ENCODE peak calls at places on chromosomes 1 and 21, in eight cellular contexts. L is cardiac muscle cell; C is IMR-90; K is astrocyte; U is upper lobe of left lung; Q is fibroblast of lung; M is CD8-positive, alpha-beta T cell; D is psoas muscle. E is an unnamed sample. For H3K27me3, the result is how much of the 10 kb centered on the place peaks cover.

GRCh38 chr1:52423771-52424170 is 19.4 kb downstream of the PRPF38A start:
- DNase-seq in K (no peak), C (no peak), Q (no peak), L (no peak), D (no peak), U (no peak), M (peak), E (peak)

GRCh38 chr1:44239961-44240371 is 26.7 kb downstream of the DMAP1 start:
- DNase-seq in C (no peak), Q (no peak), D (peak), U (no peak), K (no peak), M (no peak), L (no peak), E (no peak)

GRCh38 chr1:212285685-212286436 is 651 bp downstream of the PPP2R5A start:
- DNase-seq in C (peak), M (peak), L (peak), Q (peak), U (peak), K (peak), D (peak), E (peak)

GRCh38 chr1:45043094-45043493 is 31.0 kb downstream of the UROD start:
- DNase-seq in U (no peak), D (no peak), L (no peak), M (no peak), K (no peak), C (no peak), Q (no peak), E (no peak)

GRCh38 chr21:38267136-38267535 is 10.3 kb downstream of the KCNJ15 start:
- DNase-seq in U (no peak), C (no peak), L (no peak), D (no peak), M (no peak), K (no peak), Q (no peak), E (no peak)

GRCh38 chr1:40197656-40198055 is 36.5 kb downstream of the RLF start:
- DNase-seq in M (no peak), K (no peak), U (no peak), Q (no peak), L (no peak), C (no peak), D (no peak), E (no peak)

GRCh38 chr1:149844650-149845255 is 54.6 kb upstream of the BOLA1 start:
- DNase-seq in K (no peak), D (no peak), L (no peak), U (no peak), Q (no peak), M (no peak), C (no peak), E (no peak)

GRCh38 chr1:204107892-204108291 is 35.0 kb downstream of the SOX13 start:
- DNase-seq in U (no peak), Q (no peak), M (no peak), D (no peak), L (no peak), K (no peak), C (no peak), E (no peak)

GRCh38 chr1:12658531-12659453 is 14.9 kb downstream of the AADACL4 start:
- DNase-seq in C (peak), L (peak), M (peak), K (peak), U (peak), Q (peak), D (peak), E (peak)

GRCh38 chr1:34785231-34785874 is 4.3 kb downstream of the GJB3 start:
- DNase-seq in K (no peak), L (no peak), U (no peak), M (no peak), Q (no peak), D (no peak), C (no peak), E (no peak)

GRCh38 chr1:150578278-150579109 is 916 bp downstream of the MCL1 start:
- DNase-seq in Q (peak), L (peak), D (peak), U (peak), C (peak), K (peak), M (peak), E (peak)

GRCh38 chr1:233680000-233680399 is 66.1 kb downstream of the KCNK1 start:
- DNase-seq in K (no peak), D (no peak), M (no peak), C (no peak), U (no peak), Q (no peak), L (no peak), E (no peak)
- H3K27me3 ChIP-seq in K (under half), D (under half), M (under half), C (under half), U (under half), Q (under half), L (under half), E (under half)

GRCh38 chr1:117447661-117448060 is 80.4 kb downstream of the MAN1A2 start:
- DNase-seq in L (no peak), U (no peak), D (no peak), M (no peak), Q (peak), K (peak), C (peak), E (no peak)
- H3K27ac ChIP-seq in L (no peak), U (no peak), D (no peak), M (no peak), Q (no peak), K (no peak), C (no peak), E (no peak)

GRCh38 chr1:67484492-67484891 is 54.3 kb upstream of the SERBP1 start:
- DNase-seq in Q (no peak), U (no peak), C (no peak), L (peak), D (no peak), K (no peak), M (no peak), E (no peak)

GRCh38 chr1:67491280-67491679 is 61.1 kb upstream of the SERBP1 start:
- DNase-seq in L (no peak), D (no peak), C (no peak), M (no peak), U (no peak), Q (no peak), K (no peak), E (no peak)

GRCh38 chr1:67485046-67485811 is 55.0 kb upstream of the SERBP1 start:
- DNase-seq in M (no peak), C (no peak), D (no peak), Q (peak), U (no peak), K (no peak), L (no peak), E (no peak)

GRCh38 chr1:67493148-67493547 is 62.9 kb upstream of the SERBP1 start:
- DNase-seq in M (no peak), L (no peak), K (no peak), D (no peak), C (no peak), U (no peak), Q (no peak), E (no peak)

DNA sequence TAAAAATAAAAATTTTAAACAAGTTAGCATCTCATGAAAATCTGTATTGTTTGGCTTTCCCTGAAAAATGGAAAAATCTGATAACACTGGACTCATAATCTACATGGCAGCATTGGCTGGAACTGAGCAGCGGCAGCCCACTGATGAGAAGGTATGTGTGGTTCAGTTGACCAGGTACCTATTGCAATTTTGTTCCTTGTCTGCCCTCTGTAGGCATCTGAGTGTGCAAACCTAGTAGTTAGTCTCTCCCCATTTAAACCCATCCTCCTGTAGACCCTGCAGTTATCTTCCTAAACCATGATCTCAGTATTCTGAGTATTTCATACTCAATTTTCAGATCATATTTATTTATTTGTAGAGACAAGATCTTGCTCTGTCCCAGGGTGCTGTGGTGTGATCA is 59.4 kb upstream of the SERBP1 start:
- DNase-seq in M (no peak), U (no peak), Q (peak), C (peak), D (no peak), L (peak), K (peak), E (no peak)
- TF ChIP-seq CTCF in M (no peak), U (peak), Q (peak), C (peak), D (peak), L (peak), K (no peak), E (no peak)

DNA sequence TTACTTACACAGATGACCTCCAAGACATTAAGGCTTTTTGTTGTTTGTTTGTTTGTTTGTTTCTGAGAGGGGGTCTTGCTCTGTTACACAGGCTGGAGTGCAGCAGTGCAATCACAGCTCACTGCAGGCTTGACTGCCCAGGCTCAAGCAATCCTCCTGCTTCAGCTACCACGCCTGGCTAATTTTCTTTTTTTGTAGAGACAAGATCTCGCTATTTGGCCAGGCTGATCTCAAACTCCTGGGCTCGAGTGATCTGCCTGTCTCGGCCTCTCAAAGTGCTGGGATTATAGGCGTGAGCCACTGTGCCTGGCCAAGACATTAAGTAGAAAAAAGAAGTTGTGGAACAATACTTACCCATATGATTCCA is 30.2 kb upstream of the ID3 start:
- DNase-seq in D (no peak), K (no peak), C (no peak), M (no peak), L (no peak), U (no peak), Q (no peak), E (no peak)
- H3K27me3 ChIP-seq in D (under half), K (under half), C (under half), M (under half), L (under half), U (under half), Q (under half), E (under half)

GRCh38 chr21:45153358-45154318 is 79.3 kb downstream of the ADARB1 start:
- DNase-seq in K (peak), D (no peak), M (no peak), L (no peak), C (peak), U (no peak), Q (peak), E (no peak)
- H3K27ac ChIP-seq in K (peak), D (no peak), M (no peak), L (no peak), C (peak), U (no peak), Q (peak), E (no peak)

GRCh38 chr1:245380790-245381535 is 226.2 kb downstream of the KIF26B start:
- DNase-seq in L (no peak), Q (peak), K (no peak), M (no peak), D (no peak), C (no peak), U (no peak), E (no peak)
- TF ChIP-seq CTCF in L (peak), Q (peak), K (peak), M (no peak), D (peak), C (peak), U (no peak), E (no peak)

DNA sequence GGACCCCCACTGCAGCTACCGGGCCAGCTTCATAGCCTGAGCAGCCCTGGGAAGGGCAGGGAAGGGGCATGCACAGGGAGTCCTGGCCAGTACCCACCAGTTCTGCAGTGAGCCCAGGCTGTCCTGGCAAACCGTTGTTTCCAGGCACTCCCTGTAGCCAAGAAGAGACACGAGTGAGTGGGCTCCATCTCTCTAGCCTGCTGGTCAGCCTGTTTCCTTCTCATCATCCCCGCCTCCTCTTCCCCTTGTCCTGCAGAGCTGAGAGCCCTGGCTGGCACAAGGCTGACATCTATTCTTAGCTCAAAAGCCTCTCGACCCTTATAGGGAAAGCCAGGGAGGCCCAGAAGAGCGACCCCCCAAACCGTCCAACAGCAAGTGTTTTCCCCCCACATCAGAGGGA is 28.7 kb downstream of the COL16A1 start:
- DNase-seq in D (no peak), Q (no peak), L (no peak), C (no peak), M (no peak), U (no peak), K (no peak), E (no peak)
- H3K27me3 ChIP-seq in D (under half), Q (under half), L (under half), C (under half), M (under half), U (under half), K (under half), E (under half)

GRCh38 chr21:43938751-43939442 is 73.2 kb upstream of the TRAPPC10 start:
- DNase-seq in L (peak), C (peak), D (peak), Q (peak), K (peak), M (peak), U (peak), E (peak)
- H3K27ac ChIP-seq in L (no peak), C (no peak), D (peak), Q (peak), K (no peak), M (peak), U (peak), E (no peak)

DNA sequence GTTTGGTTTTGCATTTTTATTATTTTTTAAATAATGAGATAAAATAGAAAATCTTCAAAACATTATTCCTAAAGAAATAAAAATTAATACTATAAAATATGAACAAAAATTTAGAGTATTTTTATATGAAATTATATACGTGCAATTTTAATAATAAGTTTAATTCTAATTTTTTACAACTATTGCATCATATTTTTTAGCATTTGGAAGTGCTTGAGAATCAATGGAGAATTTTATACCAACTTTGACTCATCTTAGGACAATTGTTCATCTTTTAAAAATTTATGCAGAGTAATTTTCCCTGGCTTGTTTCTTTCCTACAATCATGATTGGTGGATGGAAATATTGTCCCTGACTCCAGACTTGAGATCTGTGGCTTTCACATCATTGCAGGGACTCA is 362.5 kb downstream of the MRPL39 start:
- DNase-seq in Q (no peak), M (no peak), C (no peak), D (no peak), K (no peak), L (no peak), U (no peak), E (no peak)
- TF ChIP-seq CTCF in Q (no peak), M (no peak), C (no peak), D (no peak), K (no peak), L (no peak), U (no peak), E (no peak)